ENCODE peak calls at places on chromosomes 7 and 10, in six cellular contexts. N is spleen, R is colonic mucosa, F is AG09319, Z is transverse colon, X is prostate gland. G is an unnamed sample.

GRCh38 chr7:155980841-155981240 is 168.6 kb upstream of the SHH start:
- DNase-seq in R (peak), F (no peak), Z (no peak), N (peak), X (no peak), G (no peak)

GRCh38 chr7:2079332-2080068 is 153.2 kb downstream of the MAD1L1 start:
- DNase-seq in N (no peak), F (no peak), Z (peak), R (peak), X (no peak), G (no peak)

GRCh38 chr10:29746080-29746797 is 111.5 kb upstream of the SVIL start:
- DNase-seq in F (no peak), R (no peak), X (no peak), Z (no peak), N (no peak), G (no peak)

GRCh38 chr10:62454696-62455451 is 80.7 kb downstream of the ZNF365 start:
- DNase-seq in F (no peak), N (no peak), Z (no peak), R (no peak), X (no peak), G (no peak)

GRCh38 chr10:119209050-119209735 is 1.8 kb downstream of the GRK5 start:
- DNase-seq in F (no peak), N (peak), Z (peak), X (no peak), R (peak), G (peak)

GRCh38 chr7:51133992-51134391 is 182.6 kb downstream of the COBL start:
- DNase-seq in R (no peak), N (no peak), Z (no peak), F (no peak), X (no peak), G (no peak)

GRCh38 chr7:135251502-135252327 is 18.1 kb downstream of the STRA8 start:
- DNase-seq in R (no peak), N (peak), X (no peak), F (no peak), Z (no peak), G (no peak)

GRCh38 chr10:1152386-1153252 is 96.4 kb downstream of the WDR37 start:
- DNase-seq in N (peak), F (no peak), X (no peak), R (peak), Z (no peak), G (no peak)

GRCh38 chr10:35928017-35928619 is 286.0 kb upstream of the FZD8 start:
- DNase-seq in R (no peak), X (no peak), F (no peak), Z (no peak), N (no peak), G (no peak)

GRCh38 chr7:3579638-3580219 is 278.7 kb downstream of the SDK1 start:
- DNase-seq in F (no peak), Z (no peak), R (no peak), X (no peak), N (no peak), G (no peak)

GRCh38 chr10:128606041-128606440 is 479.8 kb upstream of the MKI67 start:
- DNase-seq in R (no peak), N (no peak), X (peak), F (no peak), Z (no peak), G (no peak)

GRCh38 chr10:96511044-96511945 is 2.4 kb downstream of the TLL2 start:
- DNase-seq in N (no peak), X (peak), F (no peak), R (peak), Z (peak), G (no peak)

GRCh38 chr7:140996-141395 is 51.4 kb upstream of the FAM20C start:
- DNase-seq in F (no peak), N (no peak), X (no peak), R (no peak), Z (no peak), G (no peak)

GRCh38 chr7:130432886-130433285 is 7.9 kb downstream of the CEP41 start:
- DNase-seq in R (no peak), Z (no peak), N (no peak), X (no peak), F (no peak), G (no peak)

GRCh38 chr10:50394832-50395231 is 143.5 kb upstream of the ASAH2 start:
- DNase-seq in N (no peak), Z (no peak), X (no peak), F (no peak), R (no peak), G (no peak)

GRCh38 chr7:150471886-150472285 is 21.5 kb downstream of the GIMAP8 start:
- DNase-seq in X (no peak), R (no peak), N (no peak), Z (no peak), F (no peak), G (no peak)

GRCh38 chr7:119783799-119784198 is 489.2 kb upstream of the KCND2 start:
- DNase-seq in F (no peak), X (no peak), Z (no peak), R (no peak), N (no peak), G (no peak)

GRCh38 chr7:81638216-81638615 is 131.6 kb downstream of the HGF start:
- DNase-seq in Z (no peak), X (no peak), F (no peak), R (no peak), N (no peak), G (no peak)

GRCh38 chr7:44292418-44292817 is 33.0 kb downstream of the CAMK2B start:
- DNase-seq in F (no peak), X (no peak), R (no peak), Z (no peak), N (no peak), G (no peak)

GRCh38 chr10:119456435-119456810 is 86.1 kb downstream of the RGS10 start:
- DNase-seq in Z (no peak), R (no peak), X (no peak), F (no peak), N (no peak), G (no peak)

GRCh38 chr10:102729090-102730026 is 14.4 kb upstream of the WBP1L start:
- DNase-seq in Z (peak), N (peak), R (peak), F (no peak), X (peak), G (peak)

GRCh38 chr7:33179519-33179918 is 50.2 kb downstream of the BBS9 start:
- DNase-seq in R (no peak), F (no peak), X (no peak), N (no peak), Z (no peak), G (no peak)

GRCh38 chr7:64046041-64046389 is 781 bp downstream of the ZNF727 start:
- DNase-seq in R (no peak), Z (no peak), X (no peak), F (no peak), N (no peak), G (no peak)

GRCh38 chr7:22723642-22724041 is 3.4 kb upstream of the IL6 start:
- DNase-seq in R (no peak), X (no peak), Z (no peak), F (no peak), N (no peak), G (no peak)

GRCh38 chr7:129670636-129671035 is 59.1 kb downstream of the NRF1 start:
- DNase-seq in Z (no peak), X (no peak), F (no peak), R (no peak), N (no peak), G (no peak)

GRCh38 chr10:12828736-12829135 is 172.8 kb downstream of the CCDC3 start:
- DNase-seq in R (no peak), F (no peak), Z (no peak), N (peak), X (no peak), G (no peak)

GRCh38 chr10:79056736-79057391 is 11.9 kb upstream of the ZMIZ1 start:
- DNase-seq in F (no peak), R (peak), Z (no peak), N (peak), X (no peak), G (no peak)

GRCh38 chr10:10657139-10657760 is 360.4 kb upstream of the CELF2 start:
- DNase-seq in Z (no peak), R (no peak), X (no peak), F (no peak), N (no peak), G (no peak)

GRCh38 chr7:12951397-12951801 is 264.0 kb downstream of the ARL4A start:
- DNase-seq in F (peak), N (no peak), X (no peak), Z (no peak), R (no peak), G (no peak)

GRCh38 chr10:78038105-78038504 is 4.4 kb downstream of the RPS24 start:
- DNase-seq in R (no peak), N (no peak), X (no peak), Z (no peak), F (no peak), G (no peak)

GRCh38 chr10:67735430-67735829 is 39.4 kb upstream of the CTNNA3 start:
- DNase-seq in N (no peak), Z (no peak), F (no peak), R (no peak), X (no peak), G (no peak)

GRCh38 chr7:142298009-142298408 is 40.2 kb upstream of the PRSS58 start:
- DNase-seq in Z (no peak), F (no peak), N (no peak), X (no peak), R (no peak), G (no peak)
- TF ChIP-seq CTCF in Z (no peak), F (no peak), N (no peak), X (no peak), R (no peak), G (no peak)

GRCh38 chr7:126699707-126700106 is 553.0 kb downstream of the GRM8 start:
- DNase-seq in F (no peak), Z (no peak), X (no peak), N (no peak), R (no peak), G (no peak)
- TF ChIP-seq CTCF in F (no peak), Z (no peak), X (no peak), N (no peak), R (no peak), G (no peak)

GRCh38 chr10:99730026-99730425 is 1.9 kb downstream of the COX15 start:
- DNase-seq in R (no peak), Z (no peak), X (no peak), F (no peak), N (no peak), G (no peak)

GRCh38 chr10:99731296-99732032 is 463 bp downstream of the COX15 start:
- DNase-seq in Z (no peak), R (no peak), F (no peak), N (no peak), X (no peak), G (no peak)

GRCh38 chr10:99733366-99733765 is 1.3 kb downstream of the CUTC start:
- DNase-seq in X (no peak), F (no peak), R (no peak), Z (no peak), N (no peak), G (no peak)

DNA sequence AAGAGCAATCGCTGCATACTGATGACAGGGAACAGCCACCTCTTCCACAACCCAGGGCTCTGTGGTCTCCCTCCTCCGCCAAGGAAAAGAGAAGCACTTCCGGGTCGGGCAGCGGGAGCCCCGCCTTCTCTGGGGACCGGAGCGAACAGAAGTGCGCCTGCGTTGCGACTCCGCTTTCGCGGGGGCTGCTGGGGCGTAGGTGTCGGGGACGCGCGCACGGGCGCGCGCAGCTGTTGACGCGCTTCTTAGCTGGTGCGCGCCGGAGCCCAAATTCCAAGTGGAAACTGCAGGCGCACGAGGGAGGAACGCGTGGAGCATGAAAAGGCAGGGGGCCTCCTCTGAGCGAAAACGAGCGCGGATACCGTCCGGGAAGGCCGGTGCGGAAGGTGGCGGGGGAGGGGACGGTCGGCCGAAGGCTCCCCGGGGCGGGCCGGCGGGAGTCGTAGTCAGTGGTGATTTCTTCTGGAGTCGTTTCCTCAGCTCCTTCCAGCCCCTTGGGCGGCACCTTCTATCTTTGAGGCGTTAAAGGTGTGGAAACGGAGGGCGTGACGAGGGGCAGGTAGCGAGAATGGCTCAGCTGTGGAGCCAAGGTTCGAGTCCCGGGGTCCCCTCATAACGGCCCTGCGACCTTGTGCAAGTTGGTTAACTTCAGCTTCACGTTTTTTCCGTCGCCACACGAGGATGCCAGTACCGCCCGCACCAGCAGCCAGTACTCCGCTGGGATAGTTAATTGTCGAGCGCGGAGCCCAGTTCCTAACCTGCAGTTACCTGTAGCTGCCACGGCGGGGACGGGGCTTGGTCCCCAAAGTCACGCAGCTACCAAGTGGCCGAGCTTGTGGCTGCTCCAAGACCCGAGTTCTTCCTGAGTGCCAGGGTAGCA is at the start of the genes COX15 and CUTC:
- DNase-seq in X (peak), F (peak), N (peak), R (peak), Z (peak), G (peak)
- TF ChIP-seq CTCF in X (peak), F (peak), N (peak), R (peak), Z (peak), G (no peak)

GRCh38 chr10:60142736-60143135 is 236.4 kb upstream of the CCDC6 start:
- DNase-seq in R (no peak), F (no peak), Z (no peak), X (no peak), N (no peak), G (no peak)
- TF ChIP-seq CTCF in R (no peak), F (no peak), Z (no peak), X (no peak), N (no peak), G (no peak)

GRCh38 chr7:117399820-117400422 is 27.4 kb downstream of the ASZ1 start:
- DNase-seq in R (no peak), Z (no peak), N (no peak), F (no peak), X (no peak), G (no peak)
- TF ChIP-seq CTCF in R (peak), Z (no peak), N (no peak), F (peak), X (peak), G (no peak)

GRCh38 chr7:138663741-138664710 is 37.1 kb downstream of the SVOPL start:
- DNase-seq in X (no peak), F (no peak), Z (peak), N (no peak), R (peak), G (no peak)
- TF ChIP-seq CTCF in X (no peak), F (no peak), Z (no peak), N (no peak), R (no peak), G (no peak)

G was measured in omental fat pad.